ENCODE peak calls at places on chromosomes 16 and 17, in six cellular contexts. E, L, N, H, A and Z are unnamed samples.

GRCh38 chr17:7234100-7235012 is at the start of gene DVL2:
- DNase-seq in E (peak; percentile 79), A (no peak), N (peak; percentile 88), H (peak; percentile 93), L (peak; percentile 95), Z (peak; percentile 95)

GRCh38 chr16:67537636-67538591 is 9.3 kb downstream of the RIPOR1 start:
- DNase-seq in N (no peak), H (no peak), A (no peak), E (no peak), L (peak; percentile 74), Z (peak; percentile 77)

GRCh38 chr17:62627219-62627903 is at the start of gene MRC2:
- DNase-seq in L (peak; percentile 71), H (peak; percentile 46), E (no peak), N (no peak), A (no peak), Z (peak; percentile 58)

GRCh38 chr17:7441202-7441705 is 1.9 kb downstream of the FGF11 start:
- DNase-seq in N (no peak), A (no peak), H (no peak), L (no peak), E (no peak), Z (no peak)

GRCh38 chr16:53968454-53968853 is 264.5 kb downstream of the FTO start:
- DNase-seq in L (no peak), E (no peak), N (no peak), H (no peak), A (no peak), Z (no peak)

GRCh38 chr17:75289832-75290337 is 652 bp upstream of the SLC25A19 start:
- DNase-seq in L (no peak), H (no peak), A (no peak), N (no peak), E (peak; percentile 71), Z (no peak)

GRCh38 chr16:57988929-57989328 is 11.5 kb downstream of the ZNF319 start:
- DNase-seq in L (no peak), A (no peak), N (no peak), H (no peak), E (no peak), Z (no peak)

GRCh38 chr16:76614255-76614654 is 337.1 kb downstream of the CNTNAP4 start:
- DNase-seq in E (no peak), L (no peak), A (no peak), N (no peak), H (no peak), Z (no peak)

GRCh38 chr17:49260011-49260921 is 29.7 kb upstream of the PHOSPHO1 start:
- DNase-seq in N (peak; percentile 35), L (peak; percentile 53), H (peak; percentile 53), A (no peak), E (no peak), Z (peak; percentile 59)

GRCh38 chr16:28098959-28099945 is 35.7 kb upstream of the GSG1L start:
- DNase-seq in E (no peak), H (no peak), L (no peak), A (no peak), N (no peak), Z (no peak)

GRCh38 chr17:46772013-46772878 is 46.2 kb downstream of the WNT3 start:
- DNase-seq in H (no peak), N (peak; percentile 57), L (no peak), E (no peak), A (peak; percentile 86), Z (no peak)

GRCh38 chr17:53150101-53150698 is 672.5 kb upstream of the KIF2B start:
- DNase-seq in N (peak; percentile 4), E (no peak), A (no peak), H (no peak), L (no peak), Z (no peak)
- TF ChIP-seq TAF1 in N (no peak), E (no peak), A (no peak), H (no peak), L (no peak), Z (no peak)

DNA sequence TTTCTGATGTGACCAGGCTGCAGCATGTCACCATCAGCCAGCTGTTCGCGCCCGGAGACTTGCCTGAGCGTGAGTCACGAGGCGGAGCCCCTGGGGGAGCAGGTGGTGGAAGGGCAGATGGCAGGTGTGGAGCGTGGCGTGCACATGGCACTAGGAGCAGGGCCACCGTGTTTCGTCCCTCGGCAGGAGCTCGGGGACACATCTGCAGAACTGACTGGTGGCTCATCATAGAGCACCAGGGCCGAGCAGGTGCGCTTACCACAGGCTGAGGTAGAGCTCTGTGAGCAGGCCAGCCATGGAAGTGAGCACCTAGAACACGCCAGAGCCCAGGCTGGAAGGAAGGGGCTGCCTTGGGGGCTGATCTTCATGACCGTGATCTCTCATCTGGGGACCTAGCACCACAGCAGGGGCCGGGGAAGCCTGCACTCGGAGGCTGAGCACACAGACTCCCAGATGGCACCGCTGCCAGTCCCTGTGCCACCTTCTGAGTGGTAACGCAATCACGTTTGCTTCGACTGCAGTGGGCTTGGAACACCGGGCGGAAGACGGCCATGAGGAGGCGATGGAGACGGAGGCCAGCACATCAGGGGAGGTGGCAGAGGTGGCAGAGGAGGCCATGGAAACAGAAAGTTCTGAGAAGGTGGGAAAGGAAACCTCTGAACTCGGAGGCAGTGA is 61.8 kb upstream of the ENDOV start:
- DNase-seq in E (no peak), H (no peak), L (no peak), A (no peak), N (no peak), Z (no peak)
- TF ChIP-seq POLR2AphosphoS5 in E (no peak), H (no peak), L (no peak), A (no peak), N (no peak), Z (no peak)

GRCh38 chr17:40645932-40646331 is 1.7 kb downstream of the SMARCE1 start:
- DNase-seq in N (no peak), H (no peak), L (no peak), E (no peak), A (no peak), Z (no peak)

GRCh38 chr17:40646791-40647548 is 648 bp downstream of the SMARCE1 start:
- DNase-seq in N (peak; percentile 50), E (no peak), L (no peak), A (no peak), H (peak; percentile 71), Z (no peak)

GRCh38 chr17:40647549-40648325 is at the start of gene SMARCE1:
- DNase-seq in A (no peak), N (peak; percentile 66), E (no peak), L (peak; percentile 62), H (peak; percentile 74), Z (peak; percentile 54)

GRCh38 chr17:40645291-40645690 is 2.3 kb downstream of the SMARCE1 start:
- DNase-seq in E (no peak), L (no peak), A (no peak), N (no peak), H (no peak), Z (no peak)

DNA sequence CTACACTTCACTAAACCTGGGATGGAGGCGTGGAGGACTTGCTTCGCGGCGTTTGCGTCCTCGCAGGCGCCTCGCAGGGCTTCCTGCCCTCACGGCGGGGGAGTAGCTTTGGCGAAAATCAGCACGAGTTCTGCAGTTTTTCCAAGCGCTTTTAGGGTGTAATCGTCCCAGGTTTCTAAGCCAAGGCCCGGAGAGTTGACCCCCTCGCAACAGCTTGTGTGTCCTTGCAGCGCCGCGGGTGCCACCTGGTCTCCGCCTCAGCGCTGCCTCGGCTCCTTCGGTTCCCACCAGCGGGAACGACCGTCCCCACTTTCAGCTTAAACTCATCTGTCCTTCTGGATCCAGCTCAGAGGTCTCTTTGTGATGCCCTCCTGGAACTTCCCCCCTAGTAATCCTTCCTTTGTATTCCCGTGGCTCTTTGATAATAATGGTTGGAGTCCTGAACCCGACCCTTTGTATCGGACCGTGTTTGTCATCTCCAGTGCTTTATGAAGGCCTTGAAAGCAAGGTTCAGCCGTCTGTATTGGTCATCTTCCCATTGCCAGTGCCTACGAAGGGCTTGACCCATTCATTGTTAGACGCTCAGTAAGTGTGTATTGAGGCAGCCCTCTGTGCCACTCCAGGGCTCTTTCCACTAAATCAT is 829 bp upstream of the SMARCE1 start:
- DNase-seq in A (no peak), L (no peak), H (no peak), E (no peak), N (peak; percentile 56), Z (peak; percentile 49)
- TF ChIP-seq POLR2A in A (peak; percentile 60), L (peak; percentile 44), H (no peak), E (no peak), N (no peak), Z (no peak)

DNA sequence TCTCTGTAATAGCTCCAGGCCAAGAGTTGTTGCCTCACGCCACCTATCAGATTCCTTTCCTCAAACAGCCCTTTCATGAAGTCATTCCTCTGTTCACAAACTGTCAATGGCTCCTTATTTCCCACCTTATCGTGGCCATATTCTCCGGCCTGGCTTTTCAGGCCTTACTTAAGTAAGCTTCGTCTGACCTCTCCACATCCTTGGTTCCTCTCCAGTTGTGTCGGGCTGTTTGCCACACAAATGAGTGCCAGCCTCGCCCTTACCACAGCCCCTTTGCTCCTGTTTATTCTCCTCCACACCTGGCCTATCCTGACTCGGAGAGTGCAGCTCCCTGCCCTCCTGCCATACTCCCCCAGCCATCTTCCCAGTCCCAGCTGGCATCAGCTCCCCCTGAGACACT is 2.0 kb downstream of the TP53I13 start:
- DNase-seq in A (no peak), N (no peak), H (no peak), L (no peak), E (no peak), Z (no peak)
- TF ChIP-seq TAF1 in A (no peak), N (no peak), H (no peak), L (no peak), E (no peak), Z (no peak)

GRCh38 chr17:81279278-81280073 is 15.6 kb downstream of the SLC38A10 start:
- DNase-seq in N (no peak), A (no peak), E (no peak), L (no peak), H (no peak), Z (no peak)

GRCh38 chr17:81278831-81279230 is 16.3 kb downstream of the SLC38A10 start:
- DNase-seq in H (no peak), N (no peak), E (no peak), A (no peak), L (no peak), Z (no peak)

GRCh38 chr17:81277938-81278693 is 17.0 kb downstream of the SLC38A10 start:
- DNase-seq in A (no peak), E (no peak), L (no peak), H (no peak), N (no peak), Z (no peak)

GRCh38 chr17:81276781-81277180 is 18.3 kb downstream of the SLC38A10 start:
- DNase-seq in L (no peak), E (no peak), H (no peak), A (no peak), N (no peak), Z (no peak)

GRCh38 chr17:81277421-81277820 is 17.7 kb downstream of the SLC38A10 start:
- DNase-seq in H (no peak), N (no peak), E (no peak), L (no peak), A (no peak), Z (no peak)
- TF ChIP-seq POLR2AphosphoS5 in H (no peak), N (no peak), E (no peak), L (no peak), A (no peak), Z (no peak)

GRCh38 chr17:4591529-4591928 is 7.2 kb downstream of the SMTNL2 start:
- DNase-seq in H (no peak), E (no peak), L (no peak), A (no peak), N (no peak), Z (no peak)
- TF ChIP-seq POLR2A in H (no peak), E (no peak), L (no peak), A (no peak), N (no peak), Z (no peak)

GRCh38 chr16:11602321-11602720 is 15.6 kb upstream of the LITAF start:
- DNase-seq in H (no peak), L (no peak), N (no peak), A (no peak), E (no peak), Z (no peak)
- TF ChIP-seq TAF1 in H (no peak), L (no peak), N (no peak), A (no peak), E (no peak), Z (no peak)

GRCh38 chr17:9772658-9773057 is 18.7 kb downstream of the DHRS7C start:
- DNase-seq in L (no peak), E (no peak), N (no peak), H (no peak), A (no peak), Z (no peak)
- TF ChIP-seq POLR2AphosphoS5 in L (no peak), E (no peak), N (no peak), H (no peak), A (no peak), Z (no peak)